ENCODE peak calls at places on chromosomes 16 and 17, in ten cellular contexts. O, I, P, B, K, A, D, F, U and Y are unnamed samples. For H3K4me1, the result is how much of the 10 kb centered on the place peaks cover.

GRCh38 chr17:65467156-65467555 is 94.3 kb downstream of the AXIN2 start:
- DNase-seq in U (no peak), B (no peak), O (no peak), D (no peak), P (no peak), I (no peak), F (no peak), K (no peak), A (no peak), Y (no peak)

GRCh38 chr17:19538095-19539039 is 4.7 kb downstream of the SLC47A1 start:
- DNase-seq in F (no peak), U (no peak), P (no peak), K (no peak), O (no peak), A (peak), I (peak), D (no peak), B (no peak), Y (no peak)

GRCh38 chr17:21345236-21345635 is 30.9 kb upstream of the KCNJ12 start:
- DNase-seq in A (no peak), B (no peak), F (no peak), O (no peak), K (no peak), P (no peak), D (no peak), I (peak), U (no peak), Y (peak)

GRCh38 chr17:7781467-7781866 is 52.5 kb upstream of the KDM6B start:
- DNase-seq in O (no peak), D (no peak), K (no peak), I (no peak), F (no peak), A (no peak), U (no peak), P (no peak), B (no peak), Y (no peak)

GRCh38 chr17:4897198-4897657 is 2.1 kb upstream of the C17orf107 start:
- DNase-seq in K (no peak), D (no peak), I (peak), B (peak), O (no peak), P (no peak), A (no peak), F (no peak), U (no peak), Y (no peak)

GRCh38 chr17:64202683-64203430 is 60.2 kb downstream of the TEX2 start:
- DNase-seq in A (no peak), K (no peak), P (no peak), I (no peak), D (no peak), O (no peak), U (no peak), B (no peak), F (no peak), Y (no peak)

GRCh38 chr17:76107507-76107906 is 3.9 kb upstream of the EXOC7 start:
- DNase-seq in U (no peak), A (no peak), O (no peak), B (no peak), D (no peak), P (no peak), I (no peak), K (no peak), F (no peak), Y (no peak)

GRCh38 chr16:48206594-48207242 is 37.4 kb upstream of the LONP2 start:
- DNase-seq in I (no peak), O (no peak), F (no peak), A (no peak), U (no peak), B (no peak), D (no peak), K (no peak), P (no peak), Y (no peak)

GRCh38 chr17:42087736-42088705 is 10.3 kb downstream of the ZNF385C start:
- DNase-seq in D (no peak), F (no peak), A (no peak), I (no peak), O (no peak), U (no peak), K (no peak), P (no peak), B (no peak), Y (no peak)

GRCh38 chr16:87132361-87133014 is 184.7 kb downstream of the C16orf95 start:
- DNase-seq in K (no peak), P (peak), B (no peak), D (no peak), U (peak), F (no peak), I (no peak), O (no peak), A (no peak), Y (no peak)

GRCh38 chr16:81502396-81503060 is 57.9 kb downstream of the CMIP start:
- DNase-seq in P (no peak), A (no peak), F (no peak), I (no peak), O (no peak), D (no peak), U (no peak), K (no peak), B (no peak), Y (no peak)
- H3K4me1 ChIP-seq in P (under half), A (under half), F (under half), I (under half), O (under half), D (under half), U (half or more), K (half or more), B (under half), Y (under half)

GRCh38 chr16:56421976-56422669 is 3.2 kb downstream of the AMFR start:
- DNase-seq in D (no peak), F (no peak), B (no peak), I (no peak), U (no peak), P (no peak), K (no peak), O (no peak), A (no peak), Y (no peak)
- H3K4me1 ChIP-seq in D (under half), F (under half), B (under half), I (under half), U (under half), P (under half), K (half or more), O (under half), A (under half), Y (under half)

GRCh38 chr17:70405492-70406220 is 236.3 kb downstream of the KCNJ2 start:
- DNase-seq in B (no peak), I (no peak), A (no peak), O (no peak), D (no peak), U (peak), F (no peak), P (no peak), K (no peak), Y (no peak)

GRCh38 chr17:70408768-70409167 is 239.4 kb downstream of the KCNJ2 start:
- DNase-seq in B (no peak), D (no peak), U (no peak), O (no peak), F (no peak), A (no peak), P (no peak), I (no peak), K (no peak), Y (no peak)

DNA sequence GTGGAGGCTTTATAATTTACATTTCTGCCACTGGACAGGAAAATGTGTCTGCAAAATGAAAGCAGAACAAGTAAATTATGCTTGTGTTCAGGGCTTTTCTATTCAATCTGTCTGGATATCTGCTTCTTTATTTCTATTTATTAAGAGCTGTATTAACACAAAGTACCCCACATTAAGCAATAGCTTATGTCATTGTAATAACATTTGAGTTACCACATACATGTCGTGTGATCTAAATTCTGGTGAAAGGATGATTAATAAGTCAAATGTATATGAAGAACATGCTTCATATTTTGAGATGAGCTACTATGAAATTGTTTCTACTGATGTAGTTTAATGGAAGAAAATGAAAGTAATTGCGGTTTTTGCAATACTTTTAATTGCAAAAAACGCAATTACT is 238.2 kb downstream of the KCNJ2 start:
- DNase-seq in F (no peak), P (no peak), B (no peak), D (no peak), O (no peak), A (no peak), I (no peak), K (no peak), U (no peak), Y (no peak)
- H3K4me1 ChIP-seq in F (under half), P (under half), B (under half), D (under half), O (under half), A (under half), I (under half), K (under half), U (under half), Y (under half)

DNA sequence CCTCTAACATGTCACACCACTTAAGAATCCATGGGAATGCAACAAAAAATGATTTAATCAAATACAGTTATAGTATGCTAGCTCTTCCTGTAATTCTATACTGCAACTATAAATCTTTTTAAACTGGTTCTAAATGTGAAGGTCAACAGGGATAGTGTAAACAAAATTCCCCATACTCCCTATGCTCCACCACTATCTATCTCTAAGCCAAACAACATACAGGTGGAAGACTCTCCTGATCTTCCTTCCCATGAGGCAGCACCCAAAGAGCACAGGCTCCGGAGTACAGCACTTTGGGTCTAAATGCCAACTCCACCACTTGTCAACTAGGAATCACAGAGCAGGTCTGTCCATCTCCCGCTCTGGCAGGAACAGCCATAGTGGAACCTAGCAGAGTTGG is 4.3 kb downstream of the XPO6 start:
- DNase-seq in K (no peak), B (no peak), P (no peak), O (no peak), F (no peak), D (no peak), U (no peak), A (no peak), I (no peak), Y (no peak)
- H3K4me1 ChIP-seq in K (half or more), B (under half), P (under half), O (under half), F (under half), D (half or more), U (under half), A (under half), I (under half), Y (under half)

GRCh38 chr17:46009681-46010596 is 10.9 kb downstream of the STH start:
- DNase-seq in F (no peak), U (no peak), O (no peak), I (peak), A (no peak), D (no peak), P (no peak), K (no peak), B (no peak), Y (no peak)
- H3K4me1 ChIP-seq in F (under half), U (under half), O (under half), I (under half), A (under half), D (under half), P (under half), K (under half), B (under half), Y (under half)

DNA sequence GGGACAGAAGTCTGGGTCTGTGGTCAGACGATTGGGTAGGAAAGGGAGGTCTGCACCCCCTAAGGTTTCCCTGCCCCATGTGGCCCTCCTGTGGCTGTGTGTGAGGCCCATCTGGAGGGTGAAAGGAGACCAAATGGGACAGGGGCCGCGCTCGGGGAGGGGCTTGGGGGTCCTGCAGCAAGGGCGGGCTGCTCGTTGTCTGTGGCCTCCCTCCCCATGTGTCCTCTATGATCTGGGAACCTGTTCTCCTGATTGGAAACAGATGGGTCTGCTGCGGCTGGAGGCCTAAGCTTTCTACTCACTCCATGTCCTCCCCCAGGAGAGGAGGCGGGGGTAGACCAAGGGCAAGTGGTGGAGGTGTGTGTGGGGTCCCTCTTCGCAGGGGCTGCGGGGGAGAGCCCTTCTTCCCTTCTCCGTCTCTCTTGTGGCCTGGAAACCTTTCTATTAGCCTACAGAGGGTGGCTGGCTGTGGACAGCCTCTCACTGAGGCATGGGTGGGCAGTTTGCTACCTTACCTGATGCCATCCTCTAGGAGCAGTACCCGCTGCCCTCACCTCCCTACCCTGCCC is 18.6 kb downstream of the IGFBP4 start:
- DNase-seq in A (no peak), F (no peak), B (no peak), K (no peak), U (no peak), I (no peak), O (no peak), P (no peak), D (no peak), Y (no peak)
- H3K4me1 ChIP-seq in A (under half), F (under half), B (half or more), K (half or more), U (half or more), I (under half), O (under half), P (half or more), D (under half), Y (half or more)

GRCh38 chr17:8954339-8954738 is 11.2 kb downstream of the PIK3R5 start:
- DNase-seq in I (peak), B (peak), A (peak), F (no peak), K (peak), U (peak), P (peak), D (peak), O (no peak), Y (peak)
- H3K4me1 ChIP-seq in I (under half), B (under half), A (under half), F (under half), K (under half), U (under half), P (under half), D (half or more), O (under half), Y (under half)